ENCODE peak calls at places on chromosomes 4 and X, in four cellular contexts. X is uterus, N is DND-41, V is HFF-Myc. K is an unnamed sample.

GRCh38 chr4:34158883-34159282 is 2085.4 kb downstream of the ARAP2 start:
- DNase-seq in N (no peak), V (no peak), X (no peak), K (peak; percentile 89)

GRCh38 chr4:153537493-153537960 is 71.4 kb downstream of the TMEM131L start:
- DNase-seq in N (no peak), V (no peak), X (no peak), K (no peak)

GRCh38 chr4:88792821-88793220 is 95.2 kb upstream of the NAP1L5 start:
- DNase-seq in X (no peak), N (no peak), V (no peak), K (peak; percentile 69)

GRCh38 chr4:3640587-3640962 is 108.4 kb upstream of the LRPAP1 start:
- DNase-seq in V (no peak), N (no peak), X (peak; percentile 70), K (no peak)

GRCh38 chr4:155811171-155811570 is 52.4 kb downstream of the GUCY1B1 start:
- DNase-seq in X (no peak), V (no peak), N (no peak), K (no peak)

GRCh38 chrX:6371353-6371752 is 142.7 kb upstream of the NLGN4X start:
- DNase-seq in V (no peak), X (no peak), N (no peak), K (no peak)

GRCh38 chrX:118495958-118496762 is 545 bp downstream of the DOCK11 start:
- DNase-seq in N (peak; percentile 82), V (no peak), X (peak; percentile 34), K (peak; percentile 8)

GRCh38 chrX:151975228-151975593 is 735 bp upstream of the GABRE start:
- DNase-seq in X (no peak), V (no peak), N (no peak), K (no peak)

GRCh38 chrX:152220612-152221011 is 82.2 kb upstream of the MAGEA10 start:
- DNase-seq in V (no peak), N (no peak), X (no peak), K (peak; percentile 68)

GRCh38 chr4:151575646-151576045 is 166.7 kb downstream of the FHIP1A start:
- DNase-seq in N (no peak), V (no peak), X (no peak), K (peak; percentile 69)

GRCh38 chr4:57078685-57079521 is 31.3 kb downstream of the IGFBP7 start:
- DNase-seq in X (no peak), V (no peak), N (no peak), K (peak; percentile 93)

GRCh38 chr4:173051697-173052096 is 116.9 kb upstream of the GALNT7 start:
- DNase-seq in X (no peak), V (no peak), N (no peak), K (no peak)

GRCh38 chr4:74117024-74117534 is 18.1 kb upstream of the CXCL2 start:
- DNase-seq in X (peak; percentile 70), N (no peak), V (peak; percentile 70), K (peak; percentile 75)

GRCh38 chrX:17553451-17553850 is 178.5 kb downstream of the NHS start:
- DNase-seq in N (no peak), X (no peak), V (no peak), K (peak; percentile 83)

GRCh38 chrX:50459615-50460014 is 11.0 kb downstream of the DGKK start:
- DNase-seq in N (no peak), X (no peak), V (no peak), K (no peak)

GRCh38 chrX:133005038-133005437 is 46.6 kb upstream of the HS6ST2 start:
- DNase-seq in V (no peak), X (no peak), N (peak; percentile 8), K (peak; percentile 2)

GRCh38 chr4:21819086-21819485 is 129.5 kb downstream of the KCNIP4 start:
- DNase-seq in N (no peak), V (no peak), X (no peak), K (no peak)

GRCh38 chrX:85963736-85964135 is 83.6 kb downstream of the CHM start:
- DNase-seq in X (no peak), N (no peak), V (peak; percentile 31), K (peak; percentile 53)

GRCh38 chr4:113444386-113444785 is 317.2 kb downstream of the CAMK2D start:
- DNase-seq in V (no peak), N (no peak), X (no peak), K (peak; percentile 46)

DNA sequence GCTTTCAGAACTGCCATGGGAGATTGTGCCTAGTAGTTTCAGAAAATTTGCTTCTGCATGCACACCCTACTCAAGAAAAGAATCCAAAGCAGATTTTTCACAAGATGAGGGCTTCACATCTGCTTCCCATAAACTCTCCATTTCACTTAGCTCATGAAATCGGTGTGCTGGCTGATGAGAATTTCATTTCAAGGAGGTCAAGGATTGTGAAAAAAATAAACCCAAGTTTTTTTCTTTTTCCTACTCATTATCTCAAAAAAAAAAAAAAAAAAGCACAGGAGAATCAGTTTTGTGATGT is 3.4 kb upstream of the ADH7 start:
- DNase-seq in X (no peak), N (no peak), V (peak; percentile 19), K (no peak)
- H3K4me3 ChIP-seq in X (no peak overlapping the region), N (no peak overlapping the region), V (no peak overlapping the region), K (no peak overlapping the region)

GRCh38 chr4:184115399-184115798 is 102.3 kb downstream of the ENPP6 start:
- DNase-seq in X (no peak), N (no peak), V (no peak), K (no peak)
- TF ChIP-seq CTCF in X (no peak), N (no peak), V (no peak), K (no peak)

DNA sequence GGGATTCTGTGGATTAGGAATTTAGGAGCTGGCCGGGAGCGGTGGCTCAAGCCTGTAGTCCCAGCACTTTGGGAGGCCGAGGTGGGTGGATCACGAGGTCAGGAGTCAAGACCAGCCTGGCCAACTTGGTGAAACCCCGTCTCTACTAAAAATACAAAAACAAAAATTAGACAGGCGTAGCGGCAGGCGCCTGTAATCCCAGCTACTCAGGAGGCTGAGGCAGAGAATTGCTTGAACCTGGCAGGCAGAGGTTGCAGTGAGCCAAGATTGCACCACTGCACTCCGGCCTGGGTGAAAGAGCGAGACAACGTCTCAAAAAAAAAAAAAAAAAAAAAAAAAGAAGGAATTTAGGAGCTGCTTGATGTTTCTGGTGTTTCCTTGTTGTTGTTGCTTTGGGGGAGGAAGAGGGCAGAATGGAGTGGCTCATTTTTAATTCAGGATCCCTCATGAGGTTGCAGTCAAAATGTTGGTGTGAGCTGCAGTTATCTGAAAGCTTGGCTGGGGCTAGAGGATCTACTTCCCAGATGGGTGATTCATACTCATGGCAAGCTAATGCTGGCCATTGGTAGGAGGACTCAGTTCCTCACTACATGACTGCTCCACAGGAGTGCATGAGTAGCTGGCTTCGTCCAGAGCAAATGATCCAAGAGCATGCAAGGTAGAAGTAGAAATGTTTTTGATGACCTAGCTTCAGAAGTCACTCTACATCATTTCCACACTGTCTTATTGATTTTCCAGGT is 26.5 kb upstream of the JADE1 start:
- DNase-seq in V (no peak), X (no peak), N (no peak), K (peak; percentile 50)
- H3K4me3 ChIP-seq in V (no peak overlapping the region), X (no peak overlapping the region), N (no peak overlapping the region), K (no peak overlapping the region)

DNA sequence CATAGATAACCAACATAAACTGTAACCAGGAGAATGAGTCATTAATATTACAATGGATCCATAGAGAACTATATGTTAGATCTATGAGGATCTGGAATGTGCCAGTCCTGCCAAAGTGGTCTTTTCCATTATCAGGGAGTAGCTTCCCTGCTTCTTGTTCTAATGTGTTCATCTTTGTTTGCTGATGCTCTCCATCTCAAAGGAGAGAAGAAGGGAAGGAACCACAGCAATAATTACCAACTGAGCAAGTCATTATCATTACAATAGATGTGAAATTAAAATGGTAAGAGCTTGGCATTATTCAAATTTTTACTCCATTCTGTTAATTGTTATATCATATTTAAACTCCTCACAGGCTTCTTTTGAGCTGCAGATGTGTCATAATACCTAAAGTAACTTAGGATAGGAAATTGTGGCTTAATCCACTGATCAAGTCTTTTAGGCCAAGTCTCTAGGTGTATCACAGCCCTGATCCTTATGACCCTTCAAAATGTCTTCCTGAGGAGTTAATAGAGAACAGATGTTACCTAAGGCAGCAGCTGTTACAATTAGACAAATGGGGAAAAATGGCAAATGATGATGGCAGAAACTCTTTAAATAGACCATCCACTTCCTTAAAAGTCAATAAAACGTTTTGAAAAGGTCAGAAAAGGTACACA is 1492.6 kb upstream of the IGFBP7 start:
- DNase-seq in X (no peak), N (no peak), V (no peak), K (no peak)
- TF ChIP-seq CTCF in X (no peak), N (no peak), V (no peak), K (no peak)

DNA sequence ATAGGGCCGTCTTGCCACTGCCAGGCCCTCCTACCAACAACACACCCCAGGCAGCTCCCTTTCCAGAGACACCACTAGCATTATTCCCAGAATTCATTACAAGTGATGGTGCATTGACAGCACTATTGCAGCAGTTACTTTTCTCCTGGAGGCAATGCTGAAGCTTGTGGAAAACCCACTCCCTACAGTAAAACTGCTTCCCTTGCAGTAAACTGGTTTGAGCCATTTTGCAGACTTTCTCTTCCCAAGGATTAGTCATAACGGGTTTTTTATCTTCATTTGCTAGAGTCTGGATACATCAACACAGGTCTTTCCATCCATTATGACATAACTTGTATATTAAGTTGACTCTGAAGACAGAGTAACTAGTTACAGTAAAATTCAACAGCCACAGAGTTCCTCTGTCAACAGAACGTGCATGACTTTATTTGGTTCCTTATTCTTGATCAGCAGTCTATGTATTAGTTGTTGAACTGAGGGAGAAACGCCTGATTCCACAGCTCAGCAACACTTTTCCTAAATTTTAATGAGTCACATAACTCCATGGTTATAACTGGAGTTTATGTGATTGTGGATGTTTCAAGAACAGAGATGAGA is 2.2 kb downstream of the ANKRD50 start:
- DNase-seq in N (no peak), X (no peak), V (no peak), K (peak; percentile 13)
- H3K4me3 ChIP-seq in N (peak overlapping the region; percentile 85), X (no peak overlapping the region), V (peak overlapping the region; percentile 78), K (peak overlapping the region; percentile 77)

DNA sequence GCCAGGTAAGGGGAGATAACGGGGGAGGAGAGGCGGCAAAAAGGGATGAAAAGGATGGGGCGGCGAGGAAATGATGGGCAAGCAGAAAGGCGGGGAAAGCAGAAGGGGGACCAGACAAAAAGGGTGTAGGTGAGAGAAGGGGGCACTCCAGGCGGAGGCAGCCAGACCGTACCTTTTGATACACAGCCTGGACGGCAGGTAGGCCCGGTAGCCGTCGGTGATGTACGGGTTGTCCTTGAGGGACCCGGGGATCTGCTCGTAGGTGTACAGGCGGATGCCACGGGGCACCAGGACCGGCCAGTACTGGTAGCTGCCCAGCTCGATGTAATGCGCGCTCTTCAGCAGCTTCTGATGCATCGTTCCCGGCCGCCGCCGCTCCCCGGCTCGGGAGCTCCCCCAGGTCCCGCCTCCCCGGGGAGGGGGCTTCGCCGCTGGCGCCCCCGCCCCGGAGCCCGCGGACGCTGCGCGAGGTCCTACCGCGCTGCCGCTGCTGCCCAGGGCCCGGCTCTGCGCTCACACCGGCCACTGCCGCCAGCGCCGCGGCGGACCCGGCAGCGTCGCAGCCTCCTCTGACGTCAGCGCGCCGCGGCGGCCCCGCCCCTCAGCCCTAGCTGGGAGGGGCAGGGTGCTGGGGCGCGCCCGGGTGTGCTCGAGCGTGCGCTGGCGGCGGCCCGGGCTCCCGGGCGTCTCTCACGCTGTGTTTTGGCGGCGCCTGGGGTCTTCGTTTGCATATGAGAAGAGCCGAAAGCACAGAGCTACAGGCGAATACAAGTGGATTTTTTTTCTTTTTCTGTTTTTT is at the start of gene PAQR3:
- DNase-seq in X (peak; percentile 76), N (peak; percentile 85), V (no peak), K (peak; percentile 85)
- TF ChIP-seq CTCF in X (no peak), N (no peak), V (no peak), K (no peak)

GRCh38 chrX:48802089-48802812 is 384 bp downstream of the HDAC6 start:
- DNase-seq in V (peak; percentile 33), X (peak; percentile 88), N (peak; percentile 74), K (peak; percentile 85)

GRCh38 chrX:48801281-48802088 is at the start of gene HDAC6:
- DNase-seq in V (peak; percentile 92), X (peak; percentile 97), N (peak; percentile 98), K (peak; percentile 98)

GRCh38 chrX:48802813-48803261 is 970 bp downstream of the HDAC6 start:
- DNase-seq in V (no peak), X (no peak), N (no peak), K (no peak)

GRCh38 chrX:48798318-48798717 is 3.5 kb upstream of the HDAC6 start:
- DNase-seq in V (no peak), N (no peak), X (no peak), K (no peak)

GRCh38 chrX:48800574-48801280 is 1.1 kb upstream of the HDAC6 start:
- DNase-seq in N (no peak), V (no peak), X (no peak), K (no peak)
- H3K4me3 ChIP-seq in N (peak overlapping the region; percentile 89), V (peak overlapping the region; percentile 55), X (peak overlapping the region; percentile 76), K (peak overlapping the region; percentile 64)